ENCODE peak calls at places on chromosomes 16 and 17, in eight cellular contexts. One of them, this sample, is unnamed.

GRCh38 chr17:28940142-28940541 is 11.2 kb downstream of the PHF12 start:
- DNase-seq in NCI-H1092: no peak
- DNase-seq in iPS DF 6.9: no peak
- DNase-seq in Daoy: no peak
- DNase-seq in mammary epithelial cell: no peak
- DNase-seq in HTR-8/SVneo: no peak
- DNase-seq in stimulated activated CD8-positive, alpha-beta memory T cell treated with anti-CD3 and anti-CD28 coated beads, Interleukin-15, amount 100 ng/mL, for 24 hours: no peak
- DNase-seq in left ventricle myocardium inferior: no peak
- DNase-seq in this sample: no peak

GRCh38 chr16:882256-882655 is 81.7 kb upstream of the GNG13 start:
- DNase-seq in NCI-H1092: no peak
- DNase-seq in iPS DF 6.9: no peak
- DNase-seq in Daoy: no peak
- DNase-seq in mammary epithelial cell: no peak
- DNase-seq in HTR-8/SVneo: no peak
- DNase-seq in stimulated activated CD8-positive, alpha-beta memory T cell treated with anti-CD3 and anti-CD28 coated beads, Interleukin-15, amount 100 ng/mL, for 24 hours: no peak
- DNase-seq in left ventricle myocardium inferior: no peak
- DNase-seq in this sample: no peak

GRCh38 chr16:24070851-24071250 is 185.3 kb upstream of the CACNG3 start:
- DNase-seq in NCI-H1092: peak; percentile 35
- DNase-seq in iPS DF 6.9: peak; percentile 82
- DNase-seq in Daoy: peak; percentile 63
- DNase-seq in mammary epithelial cell: peak; percentile 20
- DNase-seq in HTR-8/SVneo: peak; percentile 28
- DNase-seq in stimulated activated CD8-positive, alpha-beta memory T cell treated with anti-CD3 and anti-CD28 coated beads, Interleukin-15, amount 100 ng/mL, for 24 hours: no peak
- DNase-seq in left ventricle myocardium inferior: no peak
- DNase-seq in this sample: no peak

GRCh38 chr17:40219073-40219860 is at the start of gene WIPF2:
- DNase-seq in NCI-H1092: peak; percentile 98
- DNase-seq in iPS DF 6.9: peak; percentile 88
- DNase-seq in Daoy: peak; percentile 98
- DNase-seq in mammary epithelial cell: peak; percentile 94
- DNase-seq in HTR-8/SVneo: peak; percentile 98
- DNase-seq in stimulated activated CD8-positive, alpha-beta memory T cell treated with anti-CD3 and anti-CD28 coated beads, Interleukin-15, amount 100 ng/mL, for 24 hours: peak; percentile 90
- DNase-seq in left ventricle myocardium inferior: peak; percentile 97
- DNase-seq in this sample: peak; percentile 100

GRCh38 chr16:74309789-74310781 is 13.5 kb downstream of the PSMD7 start:
- DNase-seq in NCI-H1092: peak; percentile 7
- DNase-seq in iPS DF 6.9: peak; percentile 43
- DNase-seq in Daoy: peak; percentile 37
- DNase-seq in mammary epithelial cell: peak; percentile 34
- DNase-seq in HTR-8/SVneo: peak; percentile 66
- DNase-seq in stimulated activated CD8-positive, alpha-beta memory T cell treated with anti-CD3 and anti-CD28 coated beads, Interleukin-15, amount 100 ng/mL, for 24 hours: no peak
- DNase-seq in left ventricle myocardium inferior: no peak
- DNase-seq in this sample: peak; percentile 15

GRCh38 chr17:14372905-14373559 is 72.2 kb downstream of the HS3ST3B1 start:
- DNase-seq in NCI-H1092: no peak
- DNase-seq in iPS DF 6.9: no peak
- DNase-seq in Daoy: no peak
- DNase-seq in mammary epithelial cell: no peak
- DNase-seq in HTR-8/SVneo: no peak
- DNase-seq in stimulated activated CD8-positive, alpha-beta memory T cell treated with anti-CD3 and anti-CD28 coated beads, Interleukin-15, amount 100 ng/mL, for 24 hours: no peak
- DNase-seq in left ventricle myocardium inferior: no peak
- DNase-seq in this sample: no peak

GRCh38 chr17:27499451-27500265 is 43.4 kb downstream of the KSR1 start:
- DNase-seq in NCI-H1092: no peak
- DNase-seq in iPS DF 6.9: no peak
- DNase-seq in Daoy: no peak
- DNase-seq in mammary epithelial cell: no peak
- DNase-seq in HTR-8/SVneo: no peak
- DNase-seq in stimulated activated CD8-positive, alpha-beta memory T cell treated with anti-CD3 and anti-CD28 coated beads, Interleukin-15, amount 100 ng/mL, for 24 hours: no peak
- DNase-seq in left ventricle myocardium inferior: no peak
- DNase-seq in this sample: no peak

GRCh38 chr17:42670925-42671657 is 5.7 kb downstream of the PLEKHH3 start:
- DNase-seq in NCI-H1092: no peak
- DNase-seq in iPS DF 6.9: no peak
- DNase-seq in Daoy: no peak
- DNase-seq in mammary epithelial cell: no peak
- DNase-seq in HTR-8/SVneo: no peak
- DNase-seq in stimulated activated CD8-positive, alpha-beta memory T cell treated with anti-CD3 and anti-CD28 coated beads, Interleukin-15, amount 100 ng/mL, for 24 hours: no peak
- DNase-seq in left ventricle myocardium inferior: no peak
- DNase-seq in this sample: no peak

GRCh38 chr16:50265716-50266336 is 525 bp upstream of the ADCY7 start:
- DNase-seq in NCI-H1092: no peak
- DNase-seq in iPS DF 6.9: no peak
- DNase-seq in Daoy: no peak
- DNase-seq in mammary epithelial cell: no peak
- DNase-seq in HTR-8/SVneo: no peak
- DNase-seq in stimulated activated CD8-positive, alpha-beta memory T cell treated with anti-CD3 and anti-CD28 coated beads, Interleukin-15, amount 100 ng/mL, for 24 hours: no peak
- DNase-seq in left ventricle myocardium inferior: no peak
- DNase-seq in this sample: no peak

GRCh38 chr17:78342438-78343098 is 17.3 kb downstream of the SOCS3 start:
- DNase-seq in NCI-H1092: no peak
- DNase-seq in iPS DF 6.9: no peak
- DNase-seq in Daoy: peak; percentile 87
- DNase-seq in mammary epithelial cell: peak; percentile 88
- DNase-seq in HTR-8/SVneo: no peak
- DNase-seq in stimulated activated CD8-positive, alpha-beta memory T cell treated with anti-CD3 and anti-CD28 coated beads, Interleukin-15, amount 100 ng/mL, for 24 hours: no peak
- DNase-seq in left ventricle myocardium inferior: peak; percentile 63
- DNase-seq in this sample: no peak

GRCh38 chr17:15441315-15441714 is 26.1 kb downstream of the CDRT4 start:
- DNase-seq in NCI-H1092: no peak
- DNase-seq in iPS DF 6.9: no peak
- DNase-seq in Daoy: no peak
- DNase-seq in mammary epithelial cell: no peak
- DNase-seq in HTR-8/SVneo: no peak
- DNase-seq in stimulated activated CD8-positive, alpha-beta memory T cell treated with anti-CD3 and anti-CD28 coated beads, Interleukin-15, amount 100 ng/mL, for 24 hours: no peak
- DNase-seq in left ventricle myocardium inferior: no peak
- DNase-seq in this sample: no peak

GRCh38 chr17:1649844-1650409 is at the start of gene RILP:
- DNase-seq in NCI-H1092: no peak
- DNase-seq in iPS DF 6.9: no peak
- DNase-seq in Daoy: peak; percentile 76
- DNase-seq in mammary epithelial cell: peak; percentile 68
- DNase-seq in HTR-8/SVneo: peak; percentile 45
- DNase-seq in stimulated activated CD8-positive, alpha-beta memory T cell treated with anti-CD3 and anti-CD28 coated beads, Interleukin-15, amount 100 ng/mL, for 24 hours: no peak
- DNase-seq in left ventricle myocardium inferior: peak; percentile 87
- DNase-seq in this sample: no peak

GRCh38 chr17:38451840-38452529 is 23.7 kb downstream of the ARHGAP23 start:
- DNase-seq in NCI-H1092: no peak
- DNase-seq in iPS DF 6.9: peak; percentile 91
- DNase-seq in Daoy: peak; percentile 94
- DNase-seq in mammary epithelial cell: no peak
- DNase-seq in HTR-8/SVneo: peak; percentile 92
- DNase-seq in stimulated activated CD8-positive, alpha-beta memory T cell treated with anti-CD3 and anti-CD28 coated beads, Interleukin-15, amount 100 ng/mL, for 24 hours: no peak
- DNase-seq in left ventricle myocardium inferior: no peak
- DNase-seq in this sample: no peak

This sample was measured in NCI-H774.